ENCODE peak calls at places on chromosome 14, in six cellular contexts. D is AG09309, F is tibial artery, R is Caco-2, Y is lower leg skin, S is adrenal gland. B is an unnamed sample.

GRCh38 chr14:105527381-105528196 is 1.2 kb downstream of the TMEM121 start:
- DNase-seq in D (no peak), F (peak), R (no peak), Y (no peak), S (peak), B (no peak)

GRCh38 chr14:53367631-53368030 is 214.5 kb upstream of the DDHD1 start:
- DNase-seq in D (peak), F (no peak), R (no peak), Y (peak), S (no peak), B (no peak)

GRCh38 chr14:58765843-58766242 is 128.1 kb downstream of the DACT1 start:
- DNase-seq in D (no peak), F (no peak), R (no peak), Y (no peak), S (no peak), B (no peak)

GRCh38 chr14:54711312-54711711 is 144.4 kb downstream of the SAMD4A start:
- DNase-seq in D (no peak), F (no peak), R (no peak), Y (no peak), S (no peak), B (no peak)

GRCh38 chr14:104383931-104384775 is 195.4 kb upstream of the C14orf180 start:
- DNase-seq in D (no peak), F (peak), R (peak), Y (no peak), S (no peak), B (no peak)

GRCh38 chr14:75987201-75987970 is 1.8 kb downstream of the IFT43 start:
- DNase-seq in D (no peak), F (no peak), R (no peak), Y (no peak), S (no peak), B (no peak)

GRCh38 chr14:105162374-105162979 is 6.1 kb downstream of the JAG2 start:
- DNase-seq in D (no peak), F (no peak), R (peak), Y (no peak), S (no peak), B (no peak)

GRCh38 chr14:24160499-24160849 is 591 bp upstream of the IRF9 start:
- DNase-seq in D (no peak), F (no peak), R (no peak), Y (no peak), S (no peak), B (no peak)

GRCh38 chr14:32565256-32565655 is 236.2 kb downstream of the AKAP6 start:
- DNase-seq in D (no peak), F (no peak), R (no peak), Y (no peak), S (no peak), B (no peak)

GRCh38 chr14:28690029-28690683 is 76.4 kb upstream of the FOXG1 start:
- DNase-seq in D (no peak), F (no peak), R (no peak), Y (no peak), S (no peak), B (no peak)

GRCh38 chr14:100471451-100472093 is 115.6 kb downstream of the BEGAIN start:
- DNase-seq in D (no peak), F (no peak), R (peak), Y (no peak), S (peak), B (no peak)

GRCh38 chr14:35808076-35808657 is 928 bp downstream of the RALGAPA1 start:
- DNase-seq in D (no peak), F (no peak), R (no peak), Y (no peak), S (no peak), B (no peak)

GRCh38 chr14:35470775-35471174 is 63.2 kb upstream of the INSM2 start:
- DNase-seq in D (no peak), F (no peak), R (no peak), Y (no peak), S (peak), B (peak)

GRCh38 chr14:49975799-49976198 is 82.9 kb downstream of the ARF6 start:
- DNase-seq in D (no peak), F (no peak), R (no peak), Y (no peak), S (peak), B (no peak)

GRCh38 chr14:105665951-105666277 is 139.5 kb downstream of the TMEM121 start:
- DNase-seq in D (no peak), F (no peak), R (no peak), Y (no peak), S (no peak), B (no peak)

GRCh38 chr14:101217972-101218371 is 314.4 kb upstream of the RTL1 start:
- DNase-seq in D (no peak), F (no peak), R (peak), Y (no peak), S (peak), B (no peak)

GRCh38 chr14:35046751-35047536 is 872 bp downstream of the FAM177A1 start:
- DNase-seq in D (no peak), F (no peak), R (peak), Y (peak), S (peak), B (no peak)

GRCh38 chr14:59454131-59454530 is 11.0 kb downstream of the GPR135 start:
- DNase-seq in D (peak), F (peak), R (no peak), Y (no peak), S (peak), B (peak)

GRCh38 chr14:50061664-50062437 is 54.5 kb downstream of the VCPKMT start:
- DNase-seq in D (no peak), F (no peak), R (peak), Y (no peak), S (peak), B (no peak)

GRCh38 chr14:44657688-44658388 is 150.8 kb upstream of the FSCB start:
- DNase-seq in D (peak), F (no peak), R (no peak), Y (no peak), S (no peak), B (peak)

GRCh38 chr14:96235426-96235825 is 20.6 kb upstream of the BDKRB1 start:
- DNase-seq in D (no peak), F (no peak), R (no peak), Y (no peak), S (no peak), B (no peak)

GRCh38 chr14:105096206-105096875 is 31.1 kb upstream of the GPR132 start:
- DNase-seq in D (no peak), F (peak), R (no peak), Y (no peak), S (no peak), B (no peak)

GRCh38 chr14:36848213-36848612 is 186.6 kb downstream of the PAX9 start:
- DNase-seq in D (no peak), F (no peak), R (no peak), Y (no peak), S (no peak), B (no peak)

GRCh38 chr14:83940253-83940652 is 1589.7 kb upstream of the FLRT2 start:
- DNase-seq in D (no peak), F (no peak), R (no peak), Y (no peak), S (no peak), B (no peak)

GRCh38 chr14:68523326-68523610 is 269.6 kb downstream of the ZFP36L1 start:
- DNase-seq in D (no peak), F (no peak), R (no peak), Y (no peak), S (no peak), B (no peak)

GRCh38 chr14:74207943-74208342 is 31.3 kb upstream of the VSX2 start:
- DNase-seq in D (no peak), F (no peak), R (no peak), Y (no peak), S (no peak), B (no peak)
- TF ChIP-seq CTCF in D (no peak), F (no peak), R (peak), Y (no peak), S (no peak), B (no peak)

GRCh38 chr14:51394391-51394790 is 154.3 kb downstream of the TMX1 start:
- DNase-seq in D (peak), F (no peak), R (no peak), Y (no peak), S (no peak), B (no peak)

GRCh38 chr14:51394804-51395203 is 154.8 kb downstream of the TMX1 start:
- DNase-seq in D (no peak), F (no peak), R (no peak), Y (no peak), S (no peak), B (no peak)

GRCh38 chr14:51398898-51399297 is 158.9 kb downstream of the TMX1 start:
- DNase-seq in D (peak), F (no peak), R (no peak), Y (peak), S (no peak), B (peak)

GRCh38 chr14:51396222-51396815 is 156.3 kb downstream of the TMX1 start:
- DNase-seq in D (peak), F (no peak), R (no peak), Y (peak), S (no peak), B (peak)

DNA sequence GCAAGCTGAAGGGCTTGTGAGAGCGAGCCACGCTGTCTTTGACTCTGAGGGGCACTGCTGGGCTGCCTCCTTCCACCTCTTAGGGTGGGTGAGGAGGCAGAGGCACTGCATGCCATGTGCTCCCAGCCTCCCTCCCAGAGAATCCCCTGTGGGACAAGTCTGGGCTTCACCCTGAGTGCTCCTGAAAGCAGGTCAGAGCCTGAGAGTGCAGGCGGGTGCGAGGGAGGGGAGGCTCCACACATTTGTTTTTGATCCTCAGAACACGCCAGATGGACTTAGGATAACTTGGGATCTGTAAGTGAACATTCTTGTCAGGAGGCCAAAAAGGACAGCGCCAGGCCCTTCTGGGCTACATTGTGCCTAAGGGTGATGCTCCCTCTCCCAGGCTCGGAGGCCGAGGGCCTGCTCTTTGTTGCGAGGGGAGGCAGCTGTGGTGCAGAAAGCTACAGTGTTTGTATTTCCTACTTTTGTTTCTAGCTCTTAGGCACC is 155.4 kb downstream of the TMX1 start:
- DNase-seq in D (peak), F (no peak), R (no peak), Y (peak), S (peak), B (no peak)
- H3K4me3 ChIP-seq in D (no peak), F (no peak), R (no peak), Y (no peak), S (no peak), B (no peak)

DNA sequence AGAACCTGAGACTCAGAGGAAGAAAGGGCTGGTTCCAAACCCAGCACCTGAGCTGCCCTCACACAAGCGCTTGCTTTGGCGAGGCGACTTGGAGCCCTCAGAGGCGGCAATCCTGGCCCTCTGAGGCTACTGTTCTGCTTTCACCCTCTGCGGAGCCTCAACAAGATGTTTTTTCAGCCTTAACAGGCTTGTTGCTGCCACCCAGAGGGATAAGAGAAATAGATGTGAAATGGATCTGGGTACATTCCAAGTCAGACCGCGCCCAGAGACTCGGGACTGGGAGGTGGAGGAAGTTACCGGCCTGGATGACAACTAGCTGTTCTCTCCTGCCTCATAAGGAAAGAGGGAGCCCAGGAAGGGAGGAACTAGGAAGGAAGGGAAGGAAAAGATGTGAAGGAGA is 89.6 kb downstream of the TTC7B start:
- DNase-seq in D (no peak), F (peak), R (peak), Y (peak), S (peak), B (no peak)
- TF ChIP-seq CTCF in D (peak), F (peak), R (peak), Y (no peak), S (no peak), B (peak)

DNA sequence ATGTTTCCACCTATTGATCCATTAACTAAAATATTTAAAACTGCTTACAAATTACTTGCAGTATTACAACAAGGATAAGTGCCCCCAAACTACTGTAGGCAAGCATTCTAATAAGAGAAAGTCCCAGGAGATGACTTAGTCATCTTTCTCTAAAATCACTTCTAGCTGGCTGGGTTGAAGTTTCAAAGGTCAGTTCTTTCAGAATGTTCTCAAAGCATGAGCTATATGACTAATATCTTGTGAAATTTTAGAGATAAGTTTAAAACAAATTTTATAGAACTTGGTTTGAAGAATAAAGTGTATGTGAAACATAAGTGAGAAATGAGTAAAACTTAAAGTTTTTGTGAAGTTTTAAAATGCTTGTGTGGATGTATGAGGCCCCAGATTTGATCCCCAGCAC is 24.3 kb upstream of the OR6J1 start:
- DNase-seq in D (no peak), F (no peak), R (no peak), Y (no peak), S (no peak), B (no peak)
- H3K4me3 ChIP-seq in D (no peak), F (no peak), R (no peak), Y (no peak), S (no peak), B (no peak)